ENCODE peak calls at places on chromosomes 16 and 17, in ten cellular contexts. One of them, this sample, is unnamed.

GRCh38 chr17:50165466-50165865 is 339 bp upstream of the SGCA start:
- DNase-seq in amniotic stem cell: no peak
- DNase-seq in amygdala: no peak
- DNase-seq in BJ: no peak
- DNase-seq in GM13977: no peak
- DNase-seq in head of caudate nucleus: no peak
- DNase-seq in activated CD4-positive, alpha-beta T cell treated with anti-CD3 and anti-CD28 coated beads for 36 hours: no peak
- DNase-seq in uterus: no peak
- DNase-seq in activated CD8-positive, alpha-beta T cell treated with anti-CD3 and anti-CD28 coated beads, Interleukin-2, amount 10 ng/mL, durations not matched to agents 7 days and 5 days: no peak
- DNase-seq in stomach: no peak
- DNase-seq in this sample: no peak

GRCh38 chr16:69244336-69244735 is 57.4 kb downstream of the SNTB2 start:
- DNase-seq in activated CD4-positive, alpha-beta T cell treated with anti-CD3 and anti-CD28 coated beads for 36 hours: no peak
- DNase-seq in GM13977: no peak
- DNase-seq in BJ: no peak
- DNase-seq in amygdala: no peak
- DNase-seq in amniotic stem cell: no peak
- DNase-seq in head of caudate nucleus: no peak
- DNase-seq in uterus: no peak
- DNase-seq in activated CD8-positive, alpha-beta T cell treated with anti-CD3 and anti-CD28 coated beads, Interleukin-2, amount 10 ng/mL, durations not matched to agents 7 days and 5 days: no peak
- DNase-seq in stomach: no peak
- DNase-seq in this sample: no peak

GRCh38 chr17:32357615-32358014 is 7.7 kb downstream of the ZNF207 start:
- DNase-seq in activated CD4-positive, alpha-beta T cell treated with anti-CD3 and anti-CD28 coated beads for 36 hours: no peak
- DNase-seq in amniotic stem cell: no peak
- DNase-seq in stomach: no peak
- DNase-seq in head of caudate nucleus: no peak
- DNase-seq in uterus: no peak
- DNase-seq in activated CD8-positive, alpha-beta T cell treated with anti-CD3 and anti-CD28 coated beads, Interleukin-2, amount 10 ng/mL, durations not matched to agents 7 days and 5 days: no peak
- DNase-seq in BJ: no peak
- DNase-seq in GM13977: no peak
- DNase-seq in amygdala: no peak
- DNase-seq in this sample: no peak

GRCh38 chr17:17124341-17124740 is 81.8 kb downstream of the PLD6 start:
- DNase-seq in activated CD4-positive, alpha-beta T cell treated with anti-CD3 and anti-CD28 coated beads for 36 hours: no peak
- DNase-seq in amniotic stem cell: no peak
- DNase-seq in GM13977: no peak
- DNase-seq in stomach: no peak
- DNase-seq in BJ: no peak
- DNase-seq in head of caudate nucleus: no peak
- DNase-seq in activated CD8-positive, alpha-beta T cell treated with anti-CD3 and anti-CD28 coated beads, Interleukin-2, amount 10 ng/mL, durations not matched to agents 7 days and 5 days: no peak
- DNase-seq in uterus: no peak
- DNase-seq in amygdala: no peak
- DNase-seq in this sample: no peak

GRCh38 chr17:71330099-71330375 is 790.8 kb upstream of the SOX9 start:
- DNase-seq in BJ: no peak
- DNase-seq in stomach: no peak
- DNase-seq in activated CD8-positive, alpha-beta T cell treated with anti-CD3 and anti-CD28 coated beads, Interleukin-2, amount 10 ng/mL, durations not matched to agents 7 days and 5 days: no peak
- DNase-seq in GM13977: no peak
- DNase-seq in amniotic stem cell: no peak
- DNase-seq in uterus: no peak
- DNase-seq in head of caudate nucleus: no peak
- DNase-seq in amygdala: no peak
- DNase-seq in activated CD4-positive, alpha-beta T cell treated with anti-CD3 and anti-CD28 coated beads for 36 hours: no peak
- DNase-seq in this sample: no peak

GRCh38 chr17:67456103-67456502 is 79.0 kb downstream of the PITPNC1 start:
- DNase-seq in uterus: no peak
- DNase-seq in head of caudate nucleus: no peak
- DNase-seq in amygdala: no peak
- DNase-seq in amniotic stem cell: no peak
- DNase-seq in BJ: no peak
- DNase-seq in stomach: no peak
- DNase-seq in GM13977: peak
- DNase-seq in activated CD4-positive, alpha-beta T cell treated with anti-CD3 and anti-CD28 coated beads for 36 hours: no peak
- DNase-seq in activated CD8-positive, alpha-beta T cell treated with anti-CD3 and anti-CD28 coated beads, Interleukin-2, amount 10 ng/mL, durations not matched to agents 7 days and 5 days: no peak
- DNase-seq in this sample: no peak

GRCh38 chr17:302300-302698 is 50.3 kb downstream of the RPH3AL start:
- DNase-seq in amygdala: no peak
- DNase-seq in GM13977: no peak
- DNase-seq in activated CD4-positive, alpha-beta T cell treated with anti-CD3 and anti-CD28 coated beads for 36 hours: no peak
- DNase-seq in head of caudate nucleus: no peak
- DNase-seq in activated CD8-positive, alpha-beta T cell treated with anti-CD3 and anti-CD28 coated beads, Interleukin-2, amount 10 ng/mL, durations not matched to agents 7 days and 5 days: no peak
- DNase-seq in uterus: no peak
- DNase-seq in stomach: peak
- DNase-seq in BJ: no peak
- DNase-seq in amniotic stem cell: no peak
- DNase-seq in this sample: no peak

GRCh38 chr17:45871718-45872117 is 22.6 kb upstream of the MAPT start:
- DNase-seq in uterus: no peak
- DNase-seq in activated CD8-positive, alpha-beta T cell treated with anti-CD3 and anti-CD28 coated beads, Interleukin-2, amount 10 ng/mL, durations not matched to agents 7 days and 5 days: no peak
- DNase-seq in head of caudate nucleus: no peak
- DNase-seq in amniotic stem cell: no peak
- DNase-seq in amygdala: no peak
- DNase-seq in BJ: no peak
- DNase-seq in activated CD4-positive, alpha-beta T cell treated with anti-CD3 and anti-CD28 coated beads for 36 hours: no peak
- DNase-seq in GM13977: no peak
- DNase-seq in stomach: no peak
- DNase-seq in this sample: no peak

GRCh38 chr16:73047536-73048291 is at the start of gene ZFHX3:
- DNase-seq in uterus: peak
- DNase-seq in amniotic stem cell: peak
- DNase-seq in BJ: no peak
- DNase-seq in GM13977: peak
- DNase-seq in stomach: peak
- DNase-seq in activated CD8-positive, alpha-beta T cell treated with anti-CD3 and anti-CD28 coated beads, Interleukin-2, amount 10 ng/mL, durations not matched to agents 7 days and 5 days: peak
- DNase-seq in activated CD4-positive, alpha-beta T cell treated with anti-CD3 and anti-CD28 coated beads for 36 hours: peak
- DNase-seq in head of caudate nucleus: peak
- DNase-seq in amygdala: peak
- DNase-seq in this sample: peak

GRCh38 chr16:58970775-58971174 is 236.7 kb upstream of the GOT2 start:
- DNase-seq in amniotic stem cell: no peak
- DNase-seq in head of caudate nucleus: no peak
- DNase-seq in GM13977: no peak
- DNase-seq in activated CD4-positive, alpha-beta T cell treated with anti-CD3 and anti-CD28 coated beads for 36 hours: no peak
- DNase-seq in activated CD8-positive, alpha-beta T cell treated with anti-CD3 and anti-CD28 coated beads, Interleukin-2, amount 10 ng/mL, durations not matched to agents 7 days and 5 days: no peak
- DNase-seq in amygdala: no peak
- DNase-seq in stomach: no peak
- DNase-seq in uterus: no peak
- DNase-seq in BJ: peak
- DNase-seq in this sample: no peak

GRCh38 chr17:557371-557770 is 157.3 kb downstream of the VPS53 start:
- DNase-seq in stomach: no peak
- DNase-seq in amygdala: no peak
- DNase-seq in activated CD4-positive, alpha-beta T cell treated with anti-CD3 and anti-CD28 coated beads for 36 hours: no peak
- DNase-seq in BJ: no peak
- DNase-seq in activated CD8-positive, alpha-beta T cell treated with anti-CD3 and anti-CD28 coated beads, Interleukin-2, amount 10 ng/mL, durations not matched to agents 7 days and 5 days: no peak
- DNase-seq in amniotic stem cell: no peak
- DNase-seq in head of caudate nucleus: no peak
- DNase-seq in GM13977: no peak
- DNase-seq in uterus: no peak
- DNase-seq in this sample: no peak

GRCh38 chr17:79832211-79833109 is 6.8 kb downstream of the CBX4 start:
- DNase-seq in stomach: peak
- DNase-seq in head of caudate nucleus: no peak
- DNase-seq in amniotic stem cell: no peak
- DNase-seq in BJ: no peak
- DNase-seq in uterus: no peak
- DNase-seq in activated CD4-positive, alpha-beta T cell treated with anti-CD3 and anti-CD28 coated beads for 36 hours: peak
- DNase-seq in GM13977: no peak
- DNase-seq in activated CD8-positive, alpha-beta T cell treated with anti-CD3 and anti-CD28 coated beads, Interleukin-2, amount 10 ng/mL, durations not matched to agents 7 days and 5 days: no peak
- DNase-seq in amygdala: no peak
- DNase-seq in this sample: peak

This sample was measured in RCC 7860.